ENCODE peak calls at places on chromosomes 5 and 9, in ten cellular contexts. Z is astrocyte of the spinal cord; J is activated CD8-positive, alpha-beta T cell treated with anti-CD3 and anti-CD28 coated beads, Interleukin-2, amount 10 ng/mL, durations not matched to agents 7 days and 5 days; M is AG08395; Q is iPS-NIHi11; R is NT2/D1; X is globus pallidus; V is SW480; K is fibroblast of mammary gland; B is lower lobe of right lung. P is an unnamed sample.

GRCh38 chr5:172412724-172413260 is 41.5 kb downstream of the SH3PXD2B start:
- DNase-seq in Z (peak), J (no peak), M (peak), Q (no peak), R (no peak), X (peak), V (no peak), K (peak), B (peak), P (no peak)

GRCh38 chr9:131423171-131423581 is 29.3 kb downstream of the PRRC2B start:
- DNase-seq in Z (peak), J (no peak), M (peak), Q (peak), R (no peak), X (peak), V (peak), K (peak), B (peak), P (peak)

GRCh38 chr9:122115176-122116035 is 22.3 kb upstream of the TTLL11 start:
- DNase-seq in Z (no peak), J (no peak), M (no peak), Q (no peak), R (no peak), X (no peak), V (no peak), K (no peak), B (no peak), P (no peak)

GRCh38 chr5:157252741-157253465 is 13.0 kb upstream of the CYFIP2 start:
- DNase-seq in Z (peak), J (peak), M (peak), Q (no peak), R (no peak), X (no peak), V (no peak), K (peak), B (no peak), P (peak)

GRCh38 chr5:116518423-116518822 is 56.2 kb downstream of the SEMA6A start:
- DNase-seq in Z (no peak), J (no peak), M (no peak), Q (no peak), R (no peak), X (no peak), V (no peak), K (no peak), B (no peak), P (no peak)

GRCh38 chr5:172420215-172420934 is 34.0 kb downstream of the SH3PXD2B start:
- DNase-seq in Z (peak), J (peak), M (peak), Q (peak), R (no peak), X (peak), V (peak), K (peak), B (peak), P (no peak)

GRCh38 chr5:360277-361027 is 38.9 kb downstream of the AHRR start:
- DNase-seq in Z (no peak), J (no peak), M (no peak), Q (peak), R (no peak), X (no peak), V (no peak), K (no peak), B (no peak), P (no peak)

GRCh38 chr9:16653491-16654407 is 216.7 kb downstream of the BNC2 start:
- DNase-seq in Z (no peak), J (no peak), M (no peak), Q (no peak), R (no peak), X (no peak), V (no peak), K (no peak), B (no peak), P (peak)

GRCh38 chr5:130975847-130976246 is 189.2 kb downstream of the HINT1 start:
- DNase-seq in Z (no peak), J (no peak), M (no peak), Q (no peak), R (no peak), X (no peak), V (no peak), K (no peak), B (no peak), P (no peak)

GRCh38 chr9:89000281-89000875 is 9.1 kb downstream of the S1PR3 start:
- DNase-seq in Z (no peak), J (no peak), M (no peak), Q (no peak), R (no peak), X (no peak), V (no peak), K (no peak), B (no peak), P (no peak)

GRCh38 chr5:3201121-3201520 is 394.5 kb upstream of the IRX1 start:
- DNase-seq in Z (no peak), J (no peak), M (no peak), Q (no peak), R (no peak), X (no peak), V (no peak), K (no peak), B (no peak), P (no peak)

GRCh38 chr9:134267305-134268265 is 58.7 kb upstream of the RXRA start:
- DNase-seq in Z (no peak), J (no peak), M (no peak), Q (peak), R (no peak), X (no peak), V (no peak), K (no peak), B (no peak), P (no peak)

GRCh38 chr5:180070726-180071417 is 687 bp downstream of the RNF130 start:
- DNase-seq in Z (peak), J (no peak), M (peak), Q (peak), R (no peak), X (peak), V (peak), K (peak), B (no peak), P (peak)

GRCh38 chr5:74275204-74275992 is 365.1 kb downstream of the ENC1 start:
- DNase-seq in Z (peak), J (no peak), M (peak), Q (no peak), R (no peak), X (no peak), V (peak), K (peak), B (no peak), P (no peak)

GRCh38 chr5:126851441-126852103 is 74.6 kb downstream of the LMNB1 start:
- DNase-seq in Z (no peak), J (peak), M (no peak), Q (no peak), R (no peak), X (no peak), V (no peak), K (no peak), B (no peak), P (no peak)

GRCh38 chr9:97412628-97413382 is 909 bp downstream of the TDRD7 start:
- DNase-seq in Z (peak), J (no peak), M (peak), Q (peak), R (no peak), X (peak), V (peak), K (no peak), B (no peak), P (no peak)

GRCh38 chr9:108297025-108297424 is 558.8 kb downstream of the ACTL7B start:
- DNase-seq in Z (peak), J (no peak), M (peak), Q (no peak), R (no peak), X (peak), V (no peak), K (peak), B (peak), P (peak)

GRCh38 chr5:53453898-53454837 is 26.3 kb upstream of the FST start:
- DNase-seq in Z (no peak), J (no peak), M (no peak), Q (no peak), R (no peak), X (no peak), V (no peak), K (no peak), B (no peak), P (no peak)

GRCh38 chr9:87109851-87110250 is 162.5 kb upstream of the GAS1 start:
- DNase-seq in Z (peak), J (no peak), M (peak), Q (no peak), R (no peak), X (no peak), V (no peak), K (peak), B (no peak), P (no peak)

GRCh38 chr5:68303038-68303738 is 87.6 kb downstream of the PIK3R1 start:
- DNase-seq in Z (peak), J (no peak), M (no peak), Q (no peak), R (no peak), X (no peak), V (peak), K (peak), B (no peak), P (peak)

GRCh38 chr5:84287964-84288363 is 96.7 kb downstream of the EDIL3 start:
- DNase-seq in Z (peak), J (no peak), M (peak), Q (no peak), R (no peak), X (no peak), V (peak), K (peak), B (no peak), P (peak)

GRCh38 chr9:99172129-99173091 is 49.3 kb downstream of the ALG2 start:
- DNase-seq in Z (no peak), J (peak), M (no peak), Q (no peak), R (no peak), X (no peak), V (peak), K (no peak), B (no peak), P (no peak)

GRCh38 chr9:114950761-114951160 is 20.4 kb upstream of the TNFSF8 start:
- DNase-seq in Z (no peak), J (no peak), M (no peak), Q (no peak), R (no peak), X (no peak), V (no peak), K (no peak), B (no peak), P (no peak)

GRCh38 chr5:6712136-6712581 is 1.1 kb upstream of the TENT4A start:
- DNase-seq in Z (peak), J (peak), M (peak), Q (peak), R (no peak), X (peak), V (peak), K (peak), B (peak), P (peak)

GRCh38 chr9:131971482-131972074 is 108.1 kb downstream of the MED27 start:
- DNase-seq in Z (no peak), J (no peak), M (no peak), Q (no peak), R (no peak), X (no peak), V (peak), K (no peak), B (no peak), P (no peak)

GRCh38 chr9:124839612-124840299 is 13.5 kb upstream of the WDR38 start:
- DNase-seq in Z (no peak), J (no peak), M (peak), Q (peak), R (peak), X (no peak), V (no peak), K (peak), B (no peak), P (peak)

GRCh38 chr9:122367779-122368460 is 2.9 kb upstream of the PTGS1 start:
- DNase-seq in Z (no peak), J (no peak), M (no peak), Q (no peak), R (no peak), X (no peak), V (no peak), K (no peak), B (no peak), P (no peak)

GRCh38 chr5:79120221-79120620 is 8.6 kb downstream of the BHMT start:
- DNase-seq in Z (no peak), J (no peak), M (no peak), Q (no peak), R (no peak), X (no peak), V (no peak), K (no peak), B (no peak), P (no peak)

GRCh38 chr5:87888139-87888538 is 380.5 kb downstream of the TMEM161B start:
- DNase-seq in Z (no peak), J (no peak), M (no peak), Q (no peak), R (no peak), X (no peak), V (no peak), K (no peak), B (no peak), P (no peak)

GRCh38 chr5:42360061-42360460 is 63.2 kb upstream of the GHR start:
- DNase-seq in Z (peak), J (no peak), M (peak), Q (no peak), R (no peak), X (no peak), V (no peak), K (peak), B (no peak), P (no peak)

GRCh38 chr9:135803441-135803840 is 101.5 kb downstream of the KCNT1 start:
- DNase-seq in Z (no peak), J (no peak), M (no peak), Q (no peak), R (no peak), X (no peak), V (no peak), K (no peak), B (no peak), P (no peak)

GRCh38 chr5:150580917-150581316 is 59.5 kb upstream of the SYNPO start:
- DNase-seq in Z (no peak), J (no peak), M (no peak), Q (no peak), R (no peak), X (no peak), V (no peak), K (no peak), B (no peak), P (no peak)